ENCODE peak calls at places on chromosomes 12 and 14, in four cellular contexts. W is PC-9, E is astrocyte, D is GM23338. A is an unnamed sample.

GRCh38 chr14:73003688-73004087 is 23.2 kb downstream of the ZFYVE1 start:
- DNase-seq in W (no peak), E (no peak), D (no peak), A (no peak)

GRCh38 chr14:67285876-67286452 is 44.7 kb downstream of the PALS1 start:
- DNase-seq in W (no peak), E (peak), D (peak), A (no peak)

GRCh38 chr12:22700126-22700525 is 75.2 kb downstream of the ETNK1 start:
- DNase-seq in W (no peak), E (peak), D (no peak), A (no peak)

GRCh38 chr12:18782827-18783226 is 44.9 kb downstream of the CAPZA3 start:
- DNase-seq in W (no peak), E (no peak), D (no peak), A (no peak)

GRCh38 chr12:52901715-52902541 is 2.9 kb downstream of the KRT8 start:
- DNase-seq in W (no peak), E (no peak), D (no peak), A (no peak)

GRCh38 chr12:130435826-130436225 is 98.1 kb downstream of the PIWIL1 start:
- DNase-seq in W (no peak), E (no peak), D (no peak), A (no peak)

GRCh38 chr14:81070511-81070910 is 115.1 kb downstream of the TSHR start:
- DNase-seq in W (no peak), E (no peak), D (no peak), A (no peak)

GRCh38 chr12:109770861-109771670 is 57.4 kb downstream of the FAM222A start:
- DNase-seq in W (no peak), E (no peak), D (no peak), A (peak)

GRCh38 chr12:93502802-93503623 is 35.7 kb downstream of the MRPL42 start:
- DNase-seq in W (peak), E (peak), D (peak), A (no peak)

GRCh38 chr14:40354754-40355153 is 922.5 kb upstream of the FBXO33 start:
- DNase-seq in W (no peak), E (no peak), D (no peak), A (no peak)

GRCh38 chr14:79856357-79856756 is 354.9 kb downstream of the DIO2 start:
- DNase-seq in W (no peak), E (peak), D (no peak), A (no peak)

GRCh38 chr12:97960741-97961608 is 498.4 kb downstream of the RMST start:
- DNase-seq in W (peak), E (peak), D (peak), A (no peak)

GRCh38 chr12:129063600-129063999 is 210.3 kb downstream of the GLT1D1 start:
- DNase-seq in W (no peak), E (no peak), D (no peak), A (no peak)

GRCh38 chr12:115134298-115134697 is 450.3 kb upstream of the TBX3 start:
- DNase-seq in W (no peak), E (no peak), D (no peak), A (no peak)

GRCh38 chr14:64117671-64118402 is 176.3 kb downstream of the ESR2 start:
- DNase-seq in W (peak), E (peak), D (no peak), A (no peak)

GRCh38 chr12:6964605-6965025 is 5.8 kb downstream of the PHB2 start:
- DNase-seq in W (no peak), E (no peak), D (no peak), A (no peak)

GRCh38 chr14:51653096-51653814 is 1.5 kb downstream of the FRMD6 start:
- DNase-seq in W (peak), E (peak), D (peak), A (no peak)

GRCh38 chr12:76878045-76878898 is 547 bp downstream of the CSRP2 start:
- DNase-seq in W (peak), E (no peak), D (peak), A (peak)

DNA sequence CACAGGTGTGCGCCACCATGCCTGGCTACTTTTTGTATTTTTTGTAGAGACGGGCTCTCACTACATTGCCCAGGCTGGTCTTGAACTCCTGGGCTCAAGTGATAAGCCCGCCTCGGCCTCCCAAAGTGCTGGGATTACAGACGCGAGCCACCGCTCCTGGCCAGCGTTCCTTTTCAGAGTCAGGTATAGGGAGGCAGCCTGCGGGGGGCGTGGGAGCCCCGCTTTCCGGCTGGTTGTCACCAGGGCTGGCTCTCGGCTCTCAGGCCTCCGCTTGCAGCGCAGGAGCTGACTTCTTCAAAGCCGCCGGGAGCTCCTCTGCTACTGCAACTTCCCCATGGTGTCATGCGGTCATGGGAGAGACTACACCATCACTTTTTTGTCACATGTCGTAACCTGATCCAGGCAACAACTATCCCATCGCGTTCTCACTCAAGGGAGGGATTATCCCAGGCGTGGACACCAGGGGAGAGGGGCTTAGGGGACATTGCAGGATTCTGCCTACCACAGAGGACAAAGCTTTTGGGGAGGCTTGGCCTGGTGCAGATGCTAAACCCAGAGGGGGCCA is 129.4 kb downstream of the SCARB1 start:
- DNase-seq in W (no peak), E (no peak), D (peak), A (peak)
- H3K27ac ChIP-seq in W (no peak), E (no peak), D (no peak), A (peak)

DNA sequence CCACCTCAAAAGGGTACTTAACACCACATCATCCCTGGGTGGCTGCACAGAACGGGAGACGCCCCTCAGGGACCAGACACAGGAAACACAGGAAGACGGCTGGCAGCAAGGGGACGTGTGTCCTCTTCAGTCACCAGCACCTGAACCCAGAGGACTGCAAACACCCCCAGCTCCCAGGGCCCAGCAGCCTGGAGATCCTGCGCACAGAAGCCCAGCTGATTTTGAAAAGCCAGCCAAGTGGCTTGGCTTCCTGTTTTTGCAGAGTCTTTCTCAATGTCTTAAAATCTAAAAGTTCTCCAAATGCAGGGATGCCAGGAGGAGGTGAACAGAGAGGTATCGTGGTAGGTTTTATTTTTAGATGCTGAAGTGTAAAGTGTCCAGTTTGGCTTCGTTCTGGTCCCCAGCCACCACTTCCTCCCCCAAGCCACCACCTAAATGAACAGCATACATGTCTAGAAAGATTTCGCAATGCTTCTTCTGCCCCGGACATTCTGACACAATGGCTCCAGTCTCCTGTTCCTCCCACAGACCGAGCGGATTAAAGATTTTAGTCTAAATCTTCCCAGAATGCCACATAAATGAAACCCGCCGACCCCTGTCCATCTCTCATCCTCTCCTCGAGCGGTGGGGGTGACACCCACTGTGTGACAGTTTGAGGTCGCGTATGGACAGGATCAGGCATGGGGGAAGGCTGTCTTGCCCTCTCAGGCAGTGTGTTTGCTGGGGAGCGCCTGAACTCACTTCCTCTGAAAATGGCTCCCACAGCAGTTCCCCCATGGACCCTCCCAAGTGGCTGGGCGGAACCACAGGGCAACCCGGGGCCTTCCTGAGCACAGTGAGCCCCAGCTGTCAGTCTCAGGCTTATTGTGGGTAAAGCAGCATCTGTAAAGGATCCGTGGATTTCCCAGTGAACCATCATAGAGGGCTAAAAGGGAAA is 41.6 kb downstream of the ITPK1 start:
- DNase-seq in W (no peak), E (peak), D (no peak), A (peak)
- TF ChIP-seq CTCF in W (no peak), E (no peak), D (no peak), A (no peak)

GRCh38 chr12:49055978-49056754 is 4.4 kb downstream of the KMT2D start:
- DNase-seq in W (no peak), E (peak), D (peak), A (peak)
- H3K4me3 ChIP-seq in W (no peak), E (peak), D (peak), A (peak)

GRCh38 chr14:77204907-77205306 is 23.3 kb downstream of the TMEM63C start:
- DNase-seq in W (no peak), E (no peak), D (no peak), A (no peak)
- H3K27ac ChIP-seq in W (no peak), E (no peak), D (no peak), A (no peak)

GRCh38 chr12:29759950-29760349 is 23.8 kb downstream of the TMTC1 start:
- DNase-seq in W (no peak), E (no peak), D (no peak), A (no peak)

GRCh38 chr12:29769162-29769820 is 14.5 kb downstream of the TMTC1 start:
- DNase-seq in W (no peak), E (peak), D (no peak), A (no peak)

GRCh38 chr12:29762637-29763300 is 21.0 kb downstream of the TMTC1 start:
- DNase-seq in W (no peak), E (no peak), D (no peak), A (no peak)

GRCh38 chr12:29768372-29768771 is 15.4 kb downstream of the TMTC1 start:
- DNase-seq in W (no peak), E (no peak), D (no peak), A (no peak)

DNA sequence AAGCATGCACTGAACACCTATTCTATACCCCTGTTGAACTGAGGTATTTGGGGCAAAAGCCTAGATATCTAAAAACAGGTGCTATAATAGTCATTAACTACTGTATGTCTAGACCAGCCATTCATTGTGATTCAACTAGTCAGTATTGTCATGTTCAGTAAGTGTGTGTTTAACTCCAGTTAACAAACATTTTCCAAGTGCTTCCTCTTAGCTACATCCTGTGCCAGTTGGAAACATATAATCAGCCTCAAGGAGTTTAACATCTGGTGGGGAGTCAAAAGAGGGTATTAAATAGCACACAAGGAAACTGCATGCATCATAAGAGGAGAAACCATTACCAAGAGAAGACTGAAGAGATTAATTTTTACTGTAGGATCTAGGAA is 20.4 kb downstream of the TMTC1 start:
- DNase-seq in W (no peak), E (no peak), D (peak), A (no peak)
- TF ChIP-seq CTCF in W (no peak), E (no peak), D (no peak), A (no peak)

A was measured in lower lobe of right lung.